ENCODE peak calls at places on chromosomes 6 and 20, in ten cellular contexts. M is Panc1; O is cardiac muscle cell; Q is heart left ventricle; G is CD8-positive, alpha-beta T cell; W is A549; K is fibroblast of mammary gland; E is esophagus squamous epithelium; J is RWPE2; U is choroid plexus epithelial cell. X is an unnamed sample.
A peak's percentile ranks its signal among the peaks of the same experiment; 100 is the strongest.

GRCh38 chr6:150072201-150072600 is 3.3 kb upstream of the ULBP3 start:
- DNase-seq in G (peak; percentile 42), E (no peak), K (peak; percentile 56), W (peak; percentile 87), U (no peak), M (no peak), O (no peak), Q (peak; percentile 42), J (peak; percentile 81), X (no peak)

GRCh38 chr6:109799664-109800063 is 108.6 kb downstream of the FIG4 start:
- DNase-seq in W (no peak), J (no peak), Q (no peak), G (no peak), U (no peak), M (no peak), E (no peak), O (no peak), K (peak; percentile 56), X (no peak)

GRCh38 chr6:43806041-43806757 is 36.2 kb downstream of the VEGFA start:
- DNase-seq in O (no peak), W (no peak), K (no peak), U (no peak), Q (no peak), M (no peak), E (no peak), G (no peak), J (no peak), X (no peak)

GRCh38 chr20:16707674-16708073 is 22.2 kb upstream of the SNRPB2 start:
- DNase-seq in W (no peak), K (no peak), M (no peak), E (no peak), J (no peak), U (no peak), O (no peak), G (no peak), Q (no peak), X (no peak)

GRCh38 chr20:47356526-47357295 is at the start of gene ZMYND8:
- DNase-seq in J (peak; percentile 93), K (peak; percentile 92), G (peak; percentile 92), U (peak; percentile 94), M (peak; percentile 97), O (peak; percentile 85), Q (peak; percentile 86), W (peak; percentile 90), E (peak; percentile 49), X (no peak)

GRCh38 chr20:44829688-44830087 is 19.3 kb upstream of the RIMS4 start:
- DNase-seq in G (no peak), O (no peak), W (no peak), Q (no peak), M (no peak), E (no peak), J (no peak), U (no peak), K (no peak), X (no peak)

GRCh38 chr6:148348335-148348734 is 5.7 kb downstream of the SASH1 start:
- DNase-seq in O (no peak), M (no peak), G (no peak), E (no peak), W (no peak), J (no peak), K (no peak), Q (no peak), U (no peak), X (no peak)

GRCh38 chr20:45892828-45893500 is 1.8 kb downstream of the CTSA start:
- DNase-seq in Q (no peak), J (peak; percentile 77), G (peak; percentile 21), M (no peak), K (no peak), O (no peak), E (no peak), U (peak; percentile 60), W (no peak), X (no peak)

GRCh38 chr6:35596448-35597442 is 84.0 kb upstream of the TULP1 start:
- DNase-seq in K (peak; percentile 98), W (no peak), E (no peak), O (no peak), G (no peak), M (no peak), J (no peak), Q (no peak), U (peak; percentile 89), X (no peak)

GRCh38 chr6:35602133-35602946 is 86.4 kb downstream of the FKBP5 start:
- DNase-seq in J (no peak), W (no peak), Q (no peak), M (no peak), U (peak; percentile 82), O (peak; percentile 64), E (no peak), K (peak; percentile 87), G (no peak), X (no peak)

GRCh38 chr6:80464901-80465300 is 358.4 kb downstream of the BCKDHB start:
- DNase-seq in E (no peak), K (no peak), G (no peak), O (no peak), M (no peak), J (no peak), W (no peak), Q (no peak), U (no peak), X (no peak)
- TF ChIP-seq CTCF in E (no peak), K (no peak), G (no peak), O (no peak), M (no peak), J (no peak), W (no peak), Q (no peak), U (no peak), X (no peak)

GRCh38 chr6:117265425-117266266 is at the start of gene VGLL2:
- DNase-seq in M (no peak), U (peak; percentile 27), Q (peak; percentile 41), E (no peak), K (peak; percentile 38), W (peak; percentile 16), O (peak; percentile 85), G (no peak), J (no peak), X (peak; percentile 84)
- TF ChIP-seq CTCF in M (peak; percentile 52), U (no peak), Q (no peak), E (no peak), K (no peak), W (peak; percentile 15), O (peak; percentile 14), G (no peak), J (peak; percentile 7), X (peak; percentile 54)

GRCh38 chr6:11766056-11766455 is 12.5 kb downstream of the ADTRP start:
- DNase-seq in O (no peak), E (no peak), W (no peak), Q (no peak), K (no peak), G (no peak), M (no peak), J (no peak), U (peak; percentile 43), X (no peak)
- TF ChIP-seq CTCF in O (peak; percentile 14), E (no peak), W (no peak), Q (no peak), K (no peak), G (no peak), M (no peak), J (peak; percentile 4), U (peak; percentile 16), X (peak; percentile 62)

DNA sequence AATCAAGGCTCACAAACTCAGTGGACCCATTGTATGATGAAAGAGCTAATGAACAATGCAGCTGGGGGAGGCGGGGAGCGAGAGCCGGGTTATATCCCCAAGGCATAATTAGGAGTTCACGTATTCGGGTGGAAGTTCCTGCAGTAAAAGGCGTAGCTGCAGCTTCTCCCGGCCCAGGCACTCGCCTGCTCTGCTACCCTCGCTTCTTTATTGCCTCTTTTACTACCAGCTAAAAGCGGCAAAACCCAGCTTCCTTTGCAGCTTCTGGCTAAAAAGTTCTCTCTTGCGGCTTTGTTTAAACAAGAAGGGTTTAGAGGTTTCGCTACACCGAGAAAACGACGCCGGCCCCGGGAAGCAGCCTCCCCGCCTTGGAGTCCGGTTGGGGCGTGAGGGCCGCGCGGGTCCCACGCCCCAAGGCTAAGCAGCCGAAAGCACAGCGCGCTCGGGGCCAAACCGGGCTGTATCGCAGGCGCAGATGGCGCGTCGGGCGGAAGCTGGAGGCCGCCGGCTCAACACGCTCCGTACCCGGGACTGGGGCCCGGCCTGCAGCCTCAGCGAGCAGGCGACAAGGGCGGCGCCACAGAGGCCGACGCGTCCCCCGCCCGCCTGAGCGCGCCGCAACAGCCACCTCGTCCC is 1.6 kb downstream of the ZBTB2 start:
- DNase-seq in M (no peak), E (peak; percentile 58), W (peak; percentile 13), O (peak; percentile 51), U (peak; percentile 71), J (no peak), G (no peak), K (peak; percentile 81), Q (peak; percentile 81), X (peak; percentile 93)
- TF ChIP-seq CTCF in M (no peak), E (no peak), W (no peak), O (no peak), U (no peak), J (no peak), G (no peak), K (no peak), Q (no peak), X (no peak)

X was measured in chondrocyte.